ENCODE peak calls at places on chromosome 7, in seven cellular contexts. J, D, G, T, R, M and E are unnamed samples.

GRCh38 chr7:163298-163695 is 29.1 kb upstream of the FAM20C start:
- DNase-seq in J (no peak), R (no peak), M (no peak), D (no peak), T (no peak), G (no peak), E (no peak)

GRCh38 chr7:77910124-77910523 is 111.6 kb downstream of the PHTF2 start:
- DNase-seq in D (no peak), M (no peak), R (no peak), T (no peak), G (no peak), J (no peak), E (no peak)

GRCh38 chr7:104499975-104500374 is 171.6 kb downstream of the LHFPL3 start:
- DNase-seq in R (no peak), M (no peak), J (no peak), T (no peak), G (no peak), D (no peak), E (no peak)

GRCh38 chr7:105352018-105352612 is 36.6 kb downstream of the SRPK2 start:
- DNase-seq in T (peak; percentile 98), J (peak; percentile 60), M (peak; percentile 45), D (peak; percentile 79), R (peak; percentile 92), G (peak; percentile 95), E (peak; percentile 80)

GRCh38 chr7:110397927-110398660 is 692.8 kb upstream of the LRRN3 start:
- DNase-seq in G (no peak), J (no peak), R (no peak), M (no peak), D (no peak), T (no peak), E (no peak)

GRCh38 chr7:83011954-83012353 is 150.7 kb downstream of the PCLO start:
- DNase-seq in D (no peak), G (no peak), T (no peak), M (no peak), J (no peak), R (no peak), E (no peak)

GRCh38 chr7:156611393-156612010 is 29.1 kb upstream of the RNF32 start:
- DNase-seq in M (no peak), D (no peak), T (no peak), J (no peak), G (no peak), R (no peak), E (no peak)

GRCh38 chr7:6164491-6164890 is 107.9 kb downstream of the CYTH3 start:
- DNase-seq in G (no peak), T (no peak), J (no peak), D (no peak), M (no peak), R (no peak), E (no peak)

GRCh38 chr7:87564290-87564963 is 36.3 kb downstream of the ABCB1 start:
- DNase-seq in J (peak; percentile 12), T (no peak), R (peak; percentile 60), M (peak; percentile 31), D (no peak), G (no peak), E (no peak)

DNA sequence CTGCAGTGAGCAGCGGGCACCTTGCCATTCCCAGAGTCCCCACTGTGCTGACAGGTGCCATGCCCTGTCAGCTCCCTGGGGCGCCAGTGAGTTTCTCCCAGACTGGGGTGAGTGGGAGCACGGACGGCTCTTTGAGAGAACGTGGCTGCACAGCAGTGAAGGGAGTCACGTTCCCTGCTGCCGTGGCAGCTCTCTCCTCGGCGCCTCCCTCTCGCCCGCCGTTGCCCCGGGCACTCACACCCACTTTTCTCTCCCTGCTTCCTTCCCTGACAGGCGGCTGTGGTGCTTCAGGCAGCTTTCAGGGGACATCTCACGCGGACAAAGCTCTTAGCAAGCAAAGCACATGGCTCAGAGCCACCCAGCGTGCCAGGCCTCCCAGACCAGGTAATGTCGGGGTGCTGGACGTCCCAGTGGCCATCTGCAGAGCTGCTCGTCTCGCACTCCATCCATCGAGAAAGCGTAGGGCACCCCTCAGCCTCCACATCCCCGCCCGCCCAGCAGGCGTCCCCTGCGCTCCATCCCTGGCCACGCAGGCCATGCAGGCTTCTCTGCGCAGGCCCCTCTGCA is 27.1 kb upstream of the TTYH3 start:
- DNase-seq in R (no peak), M (no peak), G (no peak), J (no peak), T (no peak), D (no peak), E (no peak)
- TF ChIP-seq CTCF in R (no peak), M (no peak), G (no peak), J (no peak), T (no peak), D (no peak), E (no peak)

GRCh38 chr7:43353902-43354301 is 229.0 kb upstream of the STK17A start:
- DNase-seq in M (no peak), J (no peak), T (no peak), R (no peak), D (no peak), G (no peak), E (no peak)
- TF ChIP-seq CTCF in M (no peak), J (no peak), T (no peak), R (no peak), D (no peak), G (no peak), E (peak; percentile 32)

GRCh38 chr7:119483364-119483763 is 789.6 kb upstream of the KCND2 start:
- DNase-seq in R (no peak), J (no peak), M (no peak), G (no peak), D (no peak), T (no peak), E (no peak)

GRCh38 chr7:119482671-119483070 is 790.3 kb upstream of the KCND2 start:
- DNase-seq in T (no peak), J (no peak), M (no peak), R (no peak), D (no peak), G (no peak), E (no peak)

DNA sequence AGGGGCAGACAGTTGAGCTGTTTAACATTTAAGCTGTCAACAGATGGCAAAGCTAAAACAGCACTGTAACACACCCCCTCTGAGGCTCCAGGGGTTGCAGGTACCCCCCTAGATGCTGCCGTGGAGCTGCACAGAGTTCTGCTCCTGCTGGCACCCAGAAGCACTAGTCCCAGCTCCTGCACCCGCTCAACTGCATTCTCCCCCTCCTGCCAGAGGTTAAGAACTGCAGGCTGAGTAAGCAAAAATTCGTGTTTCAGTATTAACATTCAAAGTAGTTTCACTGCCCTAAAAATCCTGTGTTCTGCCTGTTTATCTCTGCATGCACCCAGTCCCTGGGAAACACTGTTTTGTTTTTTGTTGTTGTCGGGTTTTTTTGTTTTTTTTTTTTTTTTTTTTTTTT is 790.8 kb upstream of the KCND2 start:
- DNase-seq in D (no peak), T (no peak), M (no peak), G (peak; percentile 4), R (peak; percentile 70), J (peak; percentile 13), E (no peak)
- TF ChIP-seq CTCF in D (no peak), T (peak; percentile 46), M (no peak), G (peak; percentile 42), R (peak; percentile 52), J (peak; percentile 25), E (no peak)

DNA sequence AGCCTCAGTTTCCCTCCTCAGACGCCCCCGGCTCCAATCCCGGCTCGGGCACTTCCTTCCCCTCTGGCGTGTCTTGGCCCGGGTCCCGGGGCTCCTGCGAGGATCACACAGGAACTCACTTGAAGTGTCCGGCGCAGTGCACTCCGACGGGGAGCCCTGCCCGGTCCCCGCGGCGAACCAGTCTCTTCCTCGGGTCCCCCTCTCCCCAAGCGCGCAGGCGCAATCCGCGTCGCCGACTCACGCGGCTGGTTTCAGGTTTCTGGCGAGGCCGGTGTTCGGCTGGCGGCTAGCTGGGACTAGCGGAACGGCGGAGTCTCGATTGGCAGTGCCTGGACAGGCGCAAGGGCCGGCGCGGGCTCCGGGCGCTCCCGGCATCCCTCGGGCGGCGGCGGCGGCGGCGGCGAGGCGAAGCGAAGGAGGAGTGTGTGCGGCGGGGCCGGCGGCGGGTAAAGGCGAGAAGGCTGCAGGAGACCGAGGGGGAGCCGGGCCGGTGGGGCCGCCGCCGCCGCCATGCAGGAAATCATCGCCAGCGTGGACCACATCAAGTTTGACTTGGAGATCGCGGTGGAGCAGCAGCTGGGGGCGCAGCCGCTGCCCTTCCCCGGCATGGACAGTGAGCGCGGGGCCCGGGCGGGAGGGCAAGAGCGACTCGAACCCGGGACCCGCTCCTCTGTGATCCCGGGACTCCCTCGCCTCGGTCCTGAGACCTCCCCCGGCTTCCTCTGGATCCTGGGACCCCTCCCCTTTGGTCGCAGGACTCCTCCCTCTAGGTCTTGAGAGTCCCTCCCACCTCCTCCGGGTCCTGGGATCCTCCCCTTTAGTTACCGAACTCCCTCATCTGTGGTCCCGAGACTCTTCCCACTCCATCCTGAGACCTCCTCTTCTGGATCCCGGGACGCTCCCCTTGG is at the start of the genes CPSF4 and PTCD1:
- DNase-seq in D (peak; percentile 79), T (peak; percentile 87), G (peak; percentile 94), M (peak; percentile 88), R (peak; percentile 97), J (peak; percentile 99), E (peak; percentile 98)
- TF ChIP-seq CTCF in D (no peak), T (no peak), G (no peak), M (no peak), R (no peak), J (no peak), E (no peak)

DNA sequence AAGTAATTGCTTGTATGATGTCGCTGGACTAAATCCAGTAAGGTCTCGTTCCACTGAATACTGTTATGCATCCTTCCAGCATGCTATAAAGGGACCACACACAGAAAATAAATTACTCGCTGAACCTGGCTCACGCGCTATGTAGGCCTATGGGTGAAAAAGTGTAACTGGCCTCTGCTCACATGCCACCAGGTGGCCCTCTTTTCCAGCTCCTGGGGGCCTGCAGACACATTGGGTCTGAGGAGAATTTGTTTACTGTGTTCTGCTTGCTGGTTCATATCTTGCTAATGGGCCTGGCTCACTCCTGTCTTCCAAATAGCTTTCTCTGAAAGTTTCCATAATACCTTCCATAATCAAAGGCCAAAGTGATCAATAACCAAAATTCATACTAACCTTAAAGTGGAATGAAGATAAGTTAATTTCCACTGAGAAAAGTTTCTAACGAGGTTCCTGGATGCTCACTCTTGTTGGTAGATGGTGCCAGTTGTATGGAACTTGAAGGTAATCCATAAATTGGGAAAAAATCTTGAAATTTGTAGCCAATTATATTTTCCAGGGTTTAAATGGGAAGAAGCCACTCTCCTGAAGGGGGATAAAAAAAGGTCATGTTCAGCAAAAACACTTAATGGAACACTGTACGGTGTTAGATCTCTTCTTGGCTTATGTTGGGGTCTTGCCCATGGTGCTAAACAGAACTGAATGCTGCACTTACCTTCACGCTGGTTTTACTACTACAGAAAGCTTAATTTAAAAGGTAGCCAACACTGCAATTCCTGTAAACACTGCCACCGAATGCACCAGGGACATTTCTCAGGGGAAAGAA is 27.0 kb upstream of the ZPBP start:
- DNase-seq in T (no peak), G (no peak), J (peak; percentile 7), D (no peak), M (peak; percentile 15), R (peak; percentile 58), E (no peak)
- TF ChIP-seq CTCF in T (no peak), G (no peak), J (peak; percentile 54), D (no peak), M (peak; percentile 21), R (peak; percentile 58), E (no peak)

DNA sequence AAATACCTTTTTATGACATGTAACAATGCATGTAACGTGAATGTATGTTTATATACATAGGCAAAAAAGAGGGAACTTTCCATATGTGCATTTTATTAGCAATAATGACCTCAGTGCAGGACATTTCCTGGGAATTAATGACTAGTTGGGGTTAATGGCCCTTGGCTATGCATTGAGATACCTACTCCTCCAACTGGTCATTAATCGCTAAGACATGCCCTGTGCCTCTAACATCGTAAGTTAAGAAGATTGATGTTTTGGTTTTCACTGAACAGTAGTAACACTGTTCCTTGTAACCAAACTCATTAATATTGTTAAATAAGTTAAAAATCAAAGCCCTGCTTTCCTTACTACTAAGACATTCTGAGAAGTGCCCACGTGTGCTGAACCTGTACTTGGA is 61.7 kb downstream of the SEMA3D start:
- DNase-seq in G (no peak), T (no peak), M (no peak), J (no peak), D (no peak), R (no peak), E (no peak)
- TF ChIP-seq CTCF in G (no peak), T (no peak), M (no peak), J (no peak), D (no peak), R (no peak), E (no peak)